ENCODE peak calls at places on chromosomes 6 and 20, in five cellular contexts. One of them, this sample, is unnamed.

GRCh38 chr6:136749359-136749758 is 42.9 kb downstream of the MAP3K5 start:
- DNase-seq in GM12878: no peak
- DNase-seq in H1: no peak
- DNase-seq in A549: no peak
- DNase-seq in K562: no peak
- DNase-seq in this sample: no peak

GRCh38 chr6:110415297-110415916 is at the start of gene DDO:
- DNase-seq in GM12878: no peak
- DNase-seq in H1: no peak
- DNase-seq in A549: no peak
- DNase-seq in K562: peak
- DNase-seq in this sample: peak

GRCh38 chr6:912871-913663 is 220.1 kb upstream of the EXOC2 start:
- DNase-seq in GM12878: no peak
- DNase-seq in H1: peak
- DNase-seq in A549: peak
- DNase-seq in K562: peak
- DNase-seq in this sample: peak

GRCh38 chr6:12356983-12357972 is 67.1 kb downstream of the EDN1 start:
- DNase-seq in GM12878: peak
- DNase-seq in H1: no peak
- DNase-seq in A549: no peak
- DNase-seq in K562: no peak
- DNase-seq in this sample: no peak

GRCh38 chr20:35700625-35701148 is 1.5 kb downstream of the ROMO1 start:
- DNase-seq in GM12878: no peak
- DNase-seq in H1: no peak
- DNase-seq in A549: no peak
- DNase-seq in K562: no peak
- DNase-seq in this sample: no peak

GRCh38 chr6:74534485-74535211 is 671.2 kb downstream of the COL12A1 start:
- DNase-seq in GM12878: no peak
- DNase-seq in H1: no peak
- DNase-seq in A549: peak
- DNase-seq in K562: no peak
- DNase-seq in this sample: peak

GRCh38 chr6:159467473-159468041 is 225.5 kb downstream of the SOD2 start:
- DNase-seq in GM12878: peak
- DNase-seq in H1: no peak
- DNase-seq in A549: no peak
- DNase-seq in K562: no peak
- DNase-seq in this sample: no peak

GRCh38 chr6:108699290-108700041 is 138.7 kb downstream of the FOXO3 start:
- DNase-seq in GM12878: no peak
- DNase-seq in H1: no peak
- DNase-seq in A549: no peak
- DNase-seq in K562: no peak
- DNase-seq in this sample: no peak

GRCh38 chr6:164753517-164753916 is 555.9 kb downstream of the C6orf118 start:
- DNase-seq in GM12878: no peak
- DNase-seq in H1: no peak
- DNase-seq in A549: no peak
- DNase-seq in K562: no peak
- DNase-seq in this sample: no peak

GRCh38 chr6:47438481-47439347 is 38.9 kb upstream of the CD2AP start:
- DNase-seq in GM12878: peak
- DNase-seq in H1: no peak
- DNase-seq in A549: no peak
- DNase-seq in K562: no peak
- DNase-seq in this sample: no peak

GRCh38 chr6:167996424-167997199 is 859 bp upstream of the KIF25 start:
- DNase-seq in GM12878: no peak
- DNase-seq in H1: peak
- DNase-seq in A549: peak
- DNase-seq in K562: no peak
- DNase-seq in this sample: no peak

DNA sequence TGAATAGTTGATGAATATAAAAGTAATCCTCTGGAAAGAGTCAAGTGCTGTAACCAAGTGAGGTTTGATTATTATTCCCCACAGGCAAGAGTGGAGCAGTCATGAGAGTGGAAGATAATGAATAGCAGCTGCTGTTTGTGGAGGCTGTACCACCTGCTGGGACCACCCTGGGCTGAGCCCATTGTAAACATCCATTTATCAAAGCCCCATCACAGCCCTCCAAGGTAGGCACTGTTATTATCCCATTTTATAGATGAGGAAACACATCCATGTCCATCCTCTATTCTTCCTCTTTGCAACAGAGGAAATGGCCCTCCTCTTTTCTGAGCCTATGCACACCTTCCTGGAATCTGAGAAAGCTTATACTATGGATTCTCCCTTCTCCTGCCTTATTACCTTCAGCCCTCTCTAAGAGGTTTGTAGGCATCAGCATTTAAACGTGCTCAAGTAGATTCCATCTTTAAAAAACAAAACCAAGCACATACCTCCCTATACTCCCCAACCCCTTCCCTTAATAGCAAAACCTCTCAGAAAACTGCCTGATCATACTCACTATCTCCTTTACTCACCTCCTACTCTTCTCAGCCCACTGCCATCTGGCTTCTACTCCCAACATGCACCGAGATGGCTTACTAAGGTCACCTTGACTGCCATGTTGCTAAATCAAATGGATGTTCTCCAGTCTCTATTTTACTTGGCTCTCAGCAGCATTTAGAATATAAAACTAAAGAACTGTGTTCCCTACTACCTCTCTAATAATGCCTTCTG is 37.1 kb downstream of the CDH22 start:
- DNase-seq in GM12878: no peak
- DNase-seq in H1: no peak
- DNase-seq in A549: no peak
- DNase-seq in K562: no peak
- DNase-seq in this sample: no peak
- TF ChIP-seq KDM1A in GM12878: no peak
- TF ChIP-seq KDM1A in H1: no peak
- TF ChIP-seq KDM1A in A549: no peak
- TF ChIP-seq KDM1A in K562: no peak
- TF ChIP-seq KDM1A in this sample: no peak

GRCh38 chr20:60242836-60243520 is 284.8 kb downstream of the CDH26 start:
- DNase-seq in GM12878: no peak
- DNase-seq in H1: no peak
- DNase-seq in A549: no peak
- DNase-seq in K562: no peak
- DNase-seq in this sample: no peak
- TF ChIP-seq KDM1A in GM12878: no peak
- TF ChIP-seq KDM1A in H1: no peak
- TF ChIP-seq KDM1A in A549: no peak
- TF ChIP-seq KDM1A in K562: no peak
- TF ChIP-seq KDM1A in this sample: no peak

GRCh38 chr20:51529027-51529749 is 13.3 kb downstream of the NFATC2 start:
- DNase-seq in GM12878: no peak
- DNase-seq in H1: no peak
- DNase-seq in A549: no peak
- DNase-seq in K562: peak
- DNase-seq in this sample: no peak
- TF ChIP-seq KDM1A in GM12878: no peak
- TF ChIP-seq KDM1A in H1: no peak
- TF ChIP-seq KDM1A in A549: no peak
- TF ChIP-seq KDM1A in K562: no peak
- TF ChIP-seq KDM1A in this sample: no peak

GRCh38 chr20:54139188-54139587 is 34.6 kb downstream of the CYP24A1 start:
- DNase-seq in GM12878: no peak
- DNase-seq in H1: no peak
- DNase-seq in A549: no peak
- DNase-seq in K562: no peak
- DNase-seq in this sample: no peak

GRCh38 chr20:54140067-54140466 is 33.7 kb downstream of the CYP24A1 start:
- DNase-seq in GM12878: no peak
- DNase-seq in H1: no peak
- DNase-seq in A549: no peak
- DNase-seq in K562: no peak
- DNase-seq in this sample: no peak

GRCh38 chr20:54137115-54137514 is 36.7 kb downstream of the CYP24A1 start:
- DNase-seq in GM12878: no peak
- DNase-seq in H1: no peak
- DNase-seq in A549: no peak
- DNase-seq in K562: no peak
- DNase-seq in this sample: no peak

GRCh38 chr20:54140486-54140885 is 33.3 kb downstream of the CYP24A1 start:
- DNase-seq in GM12878: no peak
- DNase-seq in H1: no peak
- DNase-seq in A549: no peak
- DNase-seq in K562: no peak
- DNase-seq in this sample: no peak

GRCh38 chr20:54138427-54138826 is 35.4 kb downstream of the CYP24A1 start:
- DNase-seq in GM12878: no peak
- DNase-seq in H1: no peak
- DNase-seq in A549: no peak
- DNase-seq in K562: no peak
- DNase-seq in this sample: no peak
- TF ChIP-seq KDM1A in GM12878: no peak
- TF ChIP-seq KDM1A in H1: no peak
- TF ChIP-seq KDM1A in A549: no peak
- TF ChIP-seq KDM1A in K562: no peak
- TF ChIP-seq KDM1A in this sample: no peak

GRCh38 chr20:48224531-48224930 is 439.2 kb upstream of the SULF2 start:
- DNase-seq in GM12878: no peak
- DNase-seq in H1: no peak
- DNase-seq in A549: no peak
- DNase-seq in K562: no peak
- DNase-seq in this sample: no peak
- TF ChIP-seq KDM1A in GM12878: no peak
- TF ChIP-seq KDM1A in H1: no peak
- TF ChIP-seq KDM1A in A549: no peak
- TF ChIP-seq KDM1A in K562: no peak
- TF ChIP-seq KDM1A in this sample: no peak

DNA sequence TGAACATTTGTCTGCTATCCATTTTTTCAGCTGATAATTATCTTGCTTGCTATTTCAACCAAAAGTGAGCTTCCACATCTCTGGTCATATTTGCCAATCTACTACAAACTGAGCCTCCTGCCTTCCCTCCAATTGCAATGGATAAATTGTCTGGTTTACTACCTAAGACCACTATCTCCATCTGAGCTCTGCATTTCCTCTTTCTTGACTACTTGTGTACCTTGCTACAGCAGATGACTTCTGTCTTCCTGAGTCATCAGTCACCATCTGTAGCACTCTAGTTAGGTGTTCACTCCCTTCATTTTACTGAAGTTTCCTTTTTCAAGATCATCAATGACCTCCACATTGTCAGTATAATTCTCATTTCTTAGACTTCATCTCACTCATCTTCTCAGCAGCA is 33.5 kb upstream of the PHIP start:
- DNase-seq in GM12878: no peak
- DNase-seq in H1: no peak
- DNase-seq in A549: no peak
- DNase-seq in K562: no peak
- DNase-seq in this sample: no peak
- TF ChIP-seq KDM1A in GM12878: no peak
- TF ChIP-seq KDM1A in H1: no peak
- TF ChIP-seq KDM1A in A549: no peak
- TF ChIP-seq KDM1A in K562: no peak
- TF ChIP-seq KDM1A in this sample: no peak

DNA sequence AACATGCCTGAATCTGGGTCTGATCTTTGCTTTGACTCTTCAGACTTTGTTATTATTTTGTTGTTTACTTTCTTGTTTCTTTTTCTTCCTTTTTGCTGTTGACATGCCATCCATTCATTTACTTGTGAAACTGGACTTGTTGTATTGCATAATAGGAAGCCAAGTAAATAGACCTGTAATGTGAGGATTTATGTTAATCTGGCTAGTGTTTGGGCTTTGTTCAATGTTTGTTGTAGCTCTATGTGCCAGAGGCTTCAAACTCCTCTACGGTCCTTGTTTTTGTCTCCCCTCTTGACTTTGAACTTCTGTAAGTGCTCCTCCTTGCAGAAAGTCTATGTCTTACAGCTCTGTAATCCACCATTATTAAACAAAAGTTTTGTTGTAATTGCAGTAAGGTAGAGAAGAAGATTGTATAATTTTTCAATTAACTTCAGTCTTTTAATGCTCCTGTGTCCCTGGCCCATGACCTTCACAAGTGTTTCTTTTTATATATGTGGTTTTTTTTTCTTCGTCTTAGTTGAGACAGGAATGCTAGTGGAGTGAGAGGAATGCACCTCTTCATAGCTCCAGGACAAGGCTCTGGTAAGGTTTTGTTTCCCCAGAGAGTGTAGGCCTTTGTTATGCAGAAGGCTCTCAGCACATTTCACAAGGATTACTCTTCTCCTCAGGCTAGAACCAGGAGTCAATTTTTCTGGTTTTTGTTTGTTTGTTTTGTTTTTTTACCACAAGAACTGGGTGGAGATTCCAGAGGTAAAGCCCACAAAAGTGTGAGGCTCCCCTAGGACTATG is 1061.8 kb upstream of the CITED2 start:
- DNase-seq in GM12878: no peak
- DNase-seq in H1: no peak
- DNase-seq in A549: no peak
- DNase-seq in K562: no peak
- DNase-seq in this sample: no peak
- TF ChIP-seq KDM1A in GM12878: no peak
- TF ChIP-seq KDM1A in H1: no peak
- TF ChIP-seq KDM1A in A549: no peak
- TF ChIP-seq KDM1A in K562: no peak
- TF ChIP-seq KDM1A in this sample: no peak

DNA sequence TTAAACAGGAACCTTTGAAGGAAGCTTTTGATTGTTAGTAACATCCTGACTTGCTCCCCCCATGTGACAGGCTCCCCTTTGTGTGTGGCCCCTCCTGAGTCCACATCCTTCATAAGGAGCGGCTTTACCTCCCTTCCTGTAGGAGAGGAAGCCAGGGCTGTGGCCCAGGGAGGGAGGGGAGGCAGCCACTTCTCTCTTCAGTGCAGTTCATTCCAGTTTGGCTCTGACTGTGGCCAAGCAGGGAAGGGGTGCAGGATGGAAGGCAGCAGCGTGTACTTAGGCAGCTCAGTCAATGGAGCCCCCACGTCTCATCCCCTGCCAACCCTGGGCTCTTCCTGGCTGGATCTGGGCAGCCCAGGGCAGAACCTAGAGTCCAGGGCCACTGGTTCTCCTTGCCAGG is 295.2 kb downstream of the QKI start:
- DNase-seq in GM12878: no peak
- DNase-seq in H1: no peak
- DNase-seq in A549: no peak
- DNase-seq in K562: no peak
- DNase-seq in this sample: no peak
- TF ChIP-seq KDM1A in GM12878: no peak
- TF ChIP-seq KDM1A in H1: no peak
- TF ChIP-seq KDM1A in A549: no peak
- TF ChIP-seq KDM1A in K562: no peak
- TF ChIP-seq KDM1A in this sample: no peak

GRCh38 chr6:5203571-5203970 is 57.2 kb downstream of the LYRM4 start:
- DNase-seq in GM12878: no peak
- DNase-seq in H1: no peak
- DNase-seq in A549: no peak
- DNase-seq in K562: no peak
- DNase-seq in this sample: no peak
- TF ChIP-seq KDM1A in GM12878: no peak
- TF ChIP-seq KDM1A in H1: no peak
- TF ChIP-seq KDM1A in A549: no peak
- TF ChIP-seq KDM1A in K562: no peak
- TF ChIP-seq KDM1A in this sample: no peak

This sample was measured in HepG2.